ENCODE peak calls at places on chromosomes 11 and 22, in five cellular contexts. Y, S, A, L and X are unnamed samples.
A peak's percentile ranks its signal among the peaks of the same experiment; 100 is the strongest.

GRCh38 chr22:39528681-39529486 is 3.7 kb downstream of the RPS19BP1 start:
- DNase-seq in Y (peak; percentile 90), S (peak; percentile 87), A (peak; percentile 92), L (peak; percentile 92), X (peak; percentile 84)

GRCh38 chr22:44567846-44568493 is 69.9 kb upstream of the RTL6 start:
- DNase-seq in Y (peak; percentile 30), S (no peak), A (peak; percentile 51), L (peak; percentile 46), X (no peak)

GRCh38 chr11:116217006-116217405 is 555.8 kb downstream of the BUD13 start:
- DNase-seq in Y (peak; percentile 21), S (peak; percentile 40), A (peak; percentile 60), L (peak; percentile 48), X (no peak)

GRCh38 chr11:103618532-103618931 is 417.9 kb upstream of the DDI1 start:
- DNase-seq in Y (no peak), S (no peak), A (no peak), L (no peak), X (no peak)

GRCh38 chr11:777288-778255 is at the start of gene GATD1:
- DNase-seq in Y (peak; percentile 90), S (peak; percentile 51), A (peak; percentile 94), L (peak; percentile 87), X (peak; percentile 100)

GRCh38 chr11:2837096-2837601 is 48.4 kb downstream of the CDKN1C start:
- DNase-seq in Y (peak; percentile 83), S (peak; percentile 48), A (peak; percentile 97), L (peak; percentile 42), X (no peak)

GRCh38 chr11:28756977-28757376 is 648.8 kb downstream of the METTL15 start:
- DNase-seq in Y (no peak), S (peak; percentile 49), A (no peak), L (peak; percentile 78), X (no peak)

GRCh38 chr11:66186470-66186869 is 82.0 kb upstream of the RAB1B start:
- DNase-seq in Y (no peak), S (no peak), A (no peak), L (no peak), X (no peak)

GRCh38 chr11:7454854-7455253 is 30.5 kb upstream of the OLFML1 start:
- DNase-seq in Y (no peak), S (no peak), A (no peak), L (no peak), X (no peak)

GRCh38 chr11:109033627-109034340 is 368.9 kb downstream of the DDX10 start:
- DNase-seq in Y (no peak), S (no peak), A (no peak), L (no peak), X (no peak)

GRCh38 chr11:1573077-1573846 is 1.2 kb upstream of the DUSP8 start:
- DNase-seq in Y (no peak), S (no peak), A (no peak), L (peak; percentile 53), X (no peak)

GRCh38 chr11:116123739-116124138 is 619.5 kb upstream of the CADM1 start:
- DNase-seq in Y (no peak), S (no peak), A (no peak), L (no peak), X (no peak)

GRCh38 chr11:47179655-47179991 is 2.9 kb upstream of the ARFGAP2 start:
- DNase-seq in Y (no peak), S (no peak), A (peak; percentile 68), L (peak; percentile 70), X (peak; percentile 74)

GRCh38 chr22:39579909-39580571 is 9.5 kb downstream of the CACNA1I start:
- DNase-seq in Y (no peak), S (no peak), A (no peak), L (no peak), X (no peak)

GRCh38 chr22:41525450-41526225 is 18.6 kb downstream of the POLR3H start:
- DNase-seq in Y (no peak), S (no peak), A (no peak), L (no peak), X (no peak)

GRCh38 chr11:3162410-3163240 is 2.5 kb downstream of the OSBPL5 start:
- DNase-seq in Y (no peak), S (no peak), A (no peak), L (no peak), X (no peak)

GRCh38 chr11:126766425-126766824 is 234.1 kb downstream of the KIRREL3 start:
- DNase-seq in Y (no peak), S (no peak), A (no peak), L (peak; percentile 1), X (no peak)

GRCh38 chr11:96969251-96969650 is 579.4 kb downstream of the JRKL start:
- DNase-seq in Y (no peak), S (no peak), A (no peak), L (no peak), X (no peak)

GRCh38 chr11:48109046-48109666 is 107.5 kb upstream of the OR4B1 start:
- DNase-seq in Y (no peak), S (peak; percentile 70), A (no peak), L (peak; percentile 65), X (peak; percentile 38)

GRCh38 chr11:3658252-3658651 is 12.9 kb downstream of the CHRNA10 start:
- DNase-seq in Y (no peak), S (no peak), A (no peak), L (no peak), X (no peak)

GRCh38 chr11:10514210-10514609 is 26.8 kb downstream of the RNF141 start:
- DNase-seq in Y (no peak), S (no peak), A (no peak), L (peak; percentile 12), X (no peak)
- TF ChIP-seq CTCF in Y (peak; percentile 44), S (peak; percentile 60), A (peak; percentile 34), L (peak; percentile 51), X (no peak)

DNA sequence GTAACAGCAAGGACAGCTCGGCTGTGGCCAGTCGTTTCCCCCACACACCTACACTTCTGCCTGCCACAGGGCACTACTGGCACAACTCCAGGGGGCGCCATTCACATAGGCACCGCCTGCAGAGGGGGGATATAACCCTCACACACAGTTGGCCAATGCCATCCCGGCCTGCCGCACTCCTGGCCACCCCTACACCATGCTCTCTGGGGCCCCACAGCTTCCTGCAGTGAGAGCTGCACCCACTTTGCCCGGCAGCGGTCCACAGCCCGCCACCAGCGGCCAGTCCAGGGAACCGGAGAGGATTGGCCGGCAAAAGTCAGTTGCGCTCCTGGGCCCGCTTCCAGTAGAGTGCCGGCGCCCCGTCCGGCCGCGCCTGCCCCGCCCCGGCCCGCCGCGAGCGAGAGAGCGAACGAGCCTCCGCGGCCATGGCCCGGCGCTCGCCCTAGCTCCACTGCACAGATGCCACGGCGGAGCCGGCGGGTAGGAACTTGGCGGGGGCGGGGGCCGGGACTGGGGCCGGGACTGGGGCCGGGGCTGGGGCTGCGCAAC is 25.6 kb upstream of the SUSD2 start:
- DNase-seq in Y (peak; percentile 86), S (no peak), A (peak; percentile 84), L (peak; percentile 58), X (peak; percentile 74)
- TF ChIP-seq CTCF in Y (peak; percentile 41), S (peak; percentile 58), A (peak; percentile 54), L (peak; percentile 63), X (peak; percentile 24)

DNA sequence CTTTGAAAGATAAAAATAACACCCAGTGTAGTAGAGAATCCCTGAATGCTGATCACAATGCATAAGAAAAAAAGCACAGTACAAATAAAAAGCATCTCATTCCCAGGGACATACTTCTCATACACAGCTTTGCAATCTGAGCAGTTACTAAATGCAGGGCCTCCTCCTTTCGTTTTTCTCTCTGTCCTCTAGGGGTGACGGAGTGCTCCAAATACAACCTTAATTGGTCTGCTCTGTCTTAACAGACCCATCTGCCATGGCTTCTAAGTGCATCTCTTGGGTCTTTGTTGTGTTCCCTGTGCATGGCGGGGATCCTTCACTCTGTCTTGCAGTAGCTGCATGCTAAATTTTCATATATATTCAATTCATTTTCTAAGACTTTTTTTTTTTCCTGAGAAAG is 1114.2 kb upstream of the RAG2 start:
- DNase-seq in Y (no peak), S (no peak), A (peak; percentile 39), L (no peak), X (no peak)
- TF ChIP-seq CTCF in Y (no peak), S (no peak), A (peak; percentile 19), L (no peak), X (no peak)

DNA sequence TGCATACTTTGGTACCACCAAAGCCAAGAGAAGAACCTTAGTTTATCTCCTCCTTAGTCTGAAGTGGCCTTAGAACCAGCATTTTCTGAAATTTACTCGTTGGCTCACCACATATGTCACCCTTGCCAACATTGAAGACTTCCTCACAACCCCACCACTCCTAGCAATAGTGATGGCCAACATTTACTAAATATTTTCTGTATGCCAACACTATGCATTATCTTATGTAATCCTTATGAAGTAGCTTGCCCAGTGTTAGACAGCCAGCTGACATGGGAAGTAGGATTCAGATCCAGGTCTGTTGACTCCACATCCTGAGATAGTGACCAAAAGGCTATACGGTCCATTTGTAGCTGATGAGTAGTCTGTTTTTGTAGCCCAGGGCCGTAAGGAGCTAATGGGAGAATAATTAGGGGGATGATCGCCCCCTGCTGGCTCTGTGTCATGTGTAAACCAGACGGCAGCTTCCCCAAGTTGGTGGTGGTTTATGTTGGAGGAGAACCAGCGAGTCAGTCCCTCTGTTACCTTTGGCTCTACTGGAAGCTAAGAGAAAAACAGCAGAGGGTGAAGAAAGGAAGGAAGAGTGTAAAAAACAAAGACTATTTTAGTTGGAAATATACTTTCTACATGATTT is 120.5 kb upstream of the RASSF10 start:
- DNase-seq in Y (peak; percentile 90), S (peak; percentile 41), A (peak; percentile 86), L (peak; percentile 77), X (peak; percentile 70)
- TF ChIP-seq CTCF in Y (peak; percentile 76), S (peak; percentile 76), A (peak; percentile 75), L (peak; percentile 86), X (peak; percentile 68)

GRCh38 chr11:57457643-57458023 is 2.7 kb upstream of the RTN4RL2 start:
- DNase-seq in Y (no peak), S (no peak), A (no peak), L (no peak), X (no peak)
- TF ChIP-seq CTCF in Y (no peak), S (peak; percentile 28), A (no peak), L (no peak), X (no peak)

GRCh38 chr11:84780689-84781293 is 846.4 kb downstream of the DLG2 start:
- DNase-seq in Y (no peak), S (peak; percentile 44), A (peak; percentile 53), L (peak; percentile 30), X (no peak)
- TF ChIP-seq CTCF in Y (peak; percentile 43), S (peak; percentile 76), A (peak; percentile 33), L (peak; percentile 50), X (peak; percentile 18)

GRCh38 chr11:123020968-123021367 is 39.3 kb upstream of the BSX start:
- DNase-seq in Y (no peak), S (no peak), A (peak; percentile 73), L (peak; percentile 54), X (peak; percentile 77)
- TF ChIP-seq CTCF in Y (peak; percentile 46), S (peak; percentile 73), A (peak; percentile 80), L (peak; percentile 53), X (peak; percentile 71)